ENCODE peak calls at places on chromosomes 12 and 14, in five cellular contexts. O is lung microvascular endothelial cell, M is NCI-H1092, Y is Peyer's patch, H is IMR-90. E is an unnamed sample.
A peak's percentile ranks its signal among the peaks of the same experiment; 100 is the strongest.

GRCh38 chr12:32947203-32947795 is 50.7 kb upstream of the PKP2 start:
- DNase-seq in M (no peak), Y (no peak), H (no peak), O (peak; percentile 36), E (peak; percentile 37)

GRCh38 chr14:89973234-89973823 is 17.6 kb downstream of the TDP1 start:
- DNase-seq in Y (peak; percentile 63), H (peak; percentile 69), M (peak; percentile 39), O (peak; percentile 79), E (peak; percentile 76)

GRCh38 chr14:24139272-24139934 is 2.0 kb downstream of the EMC9 start:
- DNase-seq in M (no peak), H (no peak), O (no peak), Y (no peak), E (no peak)

GRCh38 chr14:34359423-34360120 is 102.5 kb downstream of the SPTSSA start:
- DNase-seq in Y (no peak), O (no peak), M (no peak), H (no peak), E (no peak)

GRCh38 chr14:86799244-86799647 is 1193.7 kb downstream of the GALC start:
- DNase-seq in O (no peak), H (peak; percentile 98), M (no peak), Y (no peak), E (peak; percentile 86)

GRCh38 chr14:104688755-104689619 is at the start of gene INF2:
- DNase-seq in H (peak; percentile 32), Y (peak; percentile 84), M (peak; percentile 50), O (peak; percentile 72), E (peak; percentile 73)

GRCh38 chr14:53295985-53296582 is 143.0 kb upstream of the DDHD1 start:
- DNase-seq in M (no peak), O (peak; percentile 71), Y (no peak), H (peak; percentile 45), E (peak; percentile 49)

GRCh38 chr12:46804054-46804453 is 21.7 kb downstream of the SLC38A4 start:
- DNase-seq in O (no peak), Y (no peak), M (no peak), H (no peak), E (no peak)

GRCh38 chr14:70784886-70785285 is 24.4 kb downstream of the MAP3K9 start:
- DNase-seq in M (no peak), H (no peak), Y (no peak), O (no peak), E (no peak)